ENCODE peak calls at places on chromosomes 6 and 20, in nine cellular contexts. One of them, this sample, is unnamed.

GRCh38 chr6:156775717-156776116 is 1.5 kb upstream of the ARID1B start:
- DNase-seq in natural killer cell treated with Interleukin-12 subunit alpha and Interleukin-12 subunit beta and Interleukin-15 and Interleukin-18, amount 100 ng/mL, for 72 hours: no peak
- DNase-seq in aorta: no peak
- DNase-seq in NCI-H345: no peak
- DNase-seq in H9: no peak
- DNase-seq in T-cell: no peak
- DNase-seq in NCI-H526: no peak
- DNase-seq in SJSA1: no peak
- DNase-seq in HTR-8/SVneo: no peak
- DNase-seq in this sample: no peak

GRCh38 chr20:42179768-42180167 is 561.6 kb upstream of the CHD6 start:
- DNase-seq in natural killer cell treated with Interleukin-12 subunit alpha and Interleukin-12 subunit beta and Interleukin-15 and Interleukin-18, amount 100 ng/mL, for 72 hours: no peak
- DNase-seq in aorta: no peak
- DNase-seq in NCI-H345: no peak
- DNase-seq in H9: peak; percentile 36
- DNase-seq in T-cell: no peak
- DNase-seq in NCI-H526: no peak
- DNase-seq in SJSA1: no peak
- DNase-seq in HTR-8/SVneo: no peak
- DNase-seq in this sample: peak; percentile 16

GRCh38 chr6:124073820-124074587 is 270.3 kb downstream of the NKAIN2 start:
- DNase-seq in natural killer cell treated with Interleukin-12 subunit alpha and Interleukin-12 subunit beta and Interleukin-15 and Interleukin-18, amount 100 ng/mL, for 72 hours: no peak
- DNase-seq in aorta: no peak
- DNase-seq in NCI-H345: no peak
- DNase-seq in H9: no peak
- DNase-seq in T-cell: no peak
- DNase-seq in NCI-H526: no peak
- DNase-seq in SJSA1: no peak
- DNase-seq in HTR-8/SVneo: no peak
- DNase-seq in this sample: no peak

GRCh38 chr20:10843161-10843711 is 169.4 kb upstream of the JAG1 start:
- DNase-seq in natural killer cell treated with Interleukin-12 subunit alpha and Interleukin-12 subunit beta and Interleukin-15 and Interleukin-18, amount 100 ng/mL, for 72 hours: no peak
- DNase-seq in aorta: no peak
- DNase-seq in NCI-H345: no peak
- DNase-seq in H9: no peak
- DNase-seq in T-cell: no peak
- DNase-seq in NCI-H526: no peak
- DNase-seq in SJSA1: no peak
- DNase-seq in HTR-8/SVneo: no peak
- DNase-seq in this sample: no peak

GRCh38 chr20:2524435-2525272 is 11.7 kb upstream of the TMC2 start:
- DNase-seq in natural killer cell treated with Interleukin-12 subunit alpha and Interleukin-12 subunit beta and Interleukin-15 and Interleukin-18, amount 100 ng/mL, for 72 hours: peak; percentile 90
- DNase-seq in aorta: peak; percentile 93
- DNase-seq in NCI-H345: peak; percentile 88
- DNase-seq in H9: peak; percentile 90
- DNase-seq in T-cell: peak; percentile 91
- DNase-seq in NCI-H526: peak; percentile 58
- DNase-seq in SJSA1: peak; percentile 84
- DNase-seq in HTR-8/SVneo: peak; percentile 82
- DNase-seq in this sample: peak; percentile 88

GRCh38 chr20:59825944-59826759 is 107.3 kb downstream of the SYCP2 start:
- DNase-seq in natural killer cell treated with Interleukin-12 subunit alpha and Interleukin-12 subunit beta and Interleukin-15 and Interleukin-18, amount 100 ng/mL, for 72 hours: no peak
- DNase-seq in aorta: no peak
- DNase-seq in NCI-H345: peak; percentile 73
- DNase-seq in H9: peak; percentile 19
- DNase-seq in T-cell: no peak
- DNase-seq in NCI-H526: peak; percentile 54
- DNase-seq in SJSA1: no peak
- DNase-seq in HTR-8/SVneo: no peak
- DNase-seq in this sample: no peak

GRCh38 chr6:27370391-27370790 is 18.2 kb upstream of the ZNF391 start:
- DNase-seq in natural killer cell treated with Interleukin-12 subunit alpha and Interleukin-12 subunit beta and Interleukin-15 and Interleukin-18, amount 100 ng/mL, for 72 hours: no peak
- DNase-seq in aorta: no peak
- DNase-seq in NCI-H345: no peak
- DNase-seq in H9: no peak
- DNase-seq in T-cell: no peak
- DNase-seq in NCI-H526: no peak
- DNase-seq in SJSA1: no peak
- DNase-seq in HTR-8/SVneo: no peak
- DNase-seq in this sample: no peak

GRCh38 chr6:121499666-121500065 is 64.2 kb downstream of the GJA1 start:
- DNase-seq in natural killer cell treated with Interleukin-12 subunit alpha and Interleukin-12 subunit beta and Interleukin-15 and Interleukin-18, amount 100 ng/mL, for 72 hours: no peak
- DNase-seq in aorta: no peak
- DNase-seq in NCI-H345: no peak
- DNase-seq in H9: no peak
- DNase-seq in T-cell: no peak
- DNase-seq in NCI-H526: no peak
- DNase-seq in SJSA1: no peak
- DNase-seq in HTR-8/SVneo: no peak
- DNase-seq in this sample: no peak

GRCh38 chr6:30238178-30238795 is 25.1 kb upstream of the TRIM26 start:
- DNase-seq in natural killer cell treated with Interleukin-12 subunit alpha and Interleukin-12 subunit beta and Interleukin-15 and Interleukin-18, amount 100 ng/mL, for 72 hours: no peak
- DNase-seq in aorta: no peak
- DNase-seq in NCI-H345: peak; percentile 8
- DNase-seq in H9: peak; percentile 38
- DNase-seq in T-cell: peak; percentile 21
- DNase-seq in NCI-H526: no peak
- DNase-seq in SJSA1: peak; percentile 20
- DNase-seq in HTR-8/SVneo: peak; percentile 65
- DNase-seq in this sample: peak; percentile 44

GRCh38 chr6:82017316-82017715 is 230.2 kb downstream of the IBTK start:
- DNase-seq in natural killer cell treated with Interleukin-12 subunit alpha and Interleukin-12 subunit beta and Interleukin-15 and Interleukin-18, amount 100 ng/mL, for 72 hours: no peak
- DNase-seq in aorta: peak; percentile 57
- DNase-seq in NCI-H345: no peak
- DNase-seq in H9: peak; percentile 45
- DNase-seq in T-cell: no peak
- DNase-seq in NCI-H526: no peak
- DNase-seq in SJSA1: peak; percentile 50
- DNase-seq in HTR-8/SVneo: peak; percentile 9
- DNase-seq in this sample: peak; percentile 43

GRCh38 chr6:5772634-5773230 is 234.0 kb downstream of the NRN1 start:
- DNase-seq in natural killer cell treated with Interleukin-12 subunit alpha and Interleukin-12 subunit beta and Interleukin-15 and Interleukin-18, amount 100 ng/mL, for 72 hours: no peak
- DNase-seq in aorta: no peak
- DNase-seq in NCI-H345: no peak
- DNase-seq in H9: no peak
- DNase-seq in T-cell: no peak
- DNase-seq in NCI-H526: no peak
- DNase-seq in SJSA1: no peak
- DNase-seq in HTR-8/SVneo: no peak
- DNase-seq in this sample: no peak

GRCh38 chr6:157982580-157983438 is 1.1 kb downstream of the SYNJ2 start:
- DNase-seq in natural killer cell treated with Interleukin-12 subunit alpha and Interleukin-12 subunit beta and Interleukin-15 and Interleukin-18, amount 100 ng/mL, for 72 hours: no peak
- DNase-seq in aorta: no peak
- DNase-seq in NCI-H345: no peak
- DNase-seq in H9: no peak
- DNase-seq in T-cell: no peak
- DNase-seq in NCI-H526: no peak
- DNase-seq in SJSA1: peak; percentile 23
- DNase-seq in HTR-8/SVneo: no peak
- DNase-seq in this sample: no peak

GRCh38 chr20:58511364-58511763 is 3.8 kb downstream of the APCDD1L start:
- DNase-seq in natural killer cell treated with Interleukin-12 subunit alpha and Interleukin-12 subunit beta and Interleukin-15 and Interleukin-18, amount 100 ng/mL, for 72 hours: no peak
- DNase-seq in aorta: no peak
- DNase-seq in NCI-H345: no peak
- DNase-seq in H9: no peak
- DNase-seq in T-cell: no peak
- DNase-seq in NCI-H526: no peak
- DNase-seq in SJSA1: peak; percentile 17
- DNase-seq in HTR-8/SVneo: peak; percentile 80
- DNase-seq in this sample: no peak

GRCh38 chr6:82169138-82169876 is 78.2 kb downstream of the IBTK start:
- DNase-seq in natural killer cell treated with Interleukin-12 subunit alpha and Interleukin-12 subunit beta and Interleukin-15 and Interleukin-18, amount 100 ng/mL, for 72 hours: no peak
- DNase-seq in aorta: no peak
- DNase-seq in NCI-H345: no peak
- DNase-seq in H9: no peak
- DNase-seq in T-cell: no peak
- DNase-seq in NCI-H526: no peak
- DNase-seq in SJSA1: no peak
- DNase-seq in HTR-8/SVneo: no peak
- DNase-seq in this sample: no peak

GRCh38 chr6:135537782-135538301 is 40.3 kb upstream of the AHI1 start:
- DNase-seq in natural killer cell treated with Interleukin-12 subunit alpha and Interleukin-12 subunit beta and Interleukin-15 and Interleukin-18, amount 100 ng/mL, for 72 hours: peak; percentile 64
- DNase-seq in aorta: no peak
- DNase-seq in NCI-H345: no peak
- DNase-seq in H9: no peak
- DNase-seq in T-cell: peak; percentile 9
- DNase-seq in NCI-H526: no peak
- DNase-seq in SJSA1: no peak
- DNase-seq in HTR-8/SVneo: peak; percentile 7
- DNase-seq in this sample: no peak

GRCh38 chr6:50663806-50664205 is 49.5 kb upstream of the TFAP2D start:
- DNase-seq in natural killer cell treated with Interleukin-12 subunit alpha and Interleukin-12 subunit beta and Interleukin-15 and Interleukin-18, amount 100 ng/mL, for 72 hours: no peak
- DNase-seq in aorta: no peak
- DNase-seq in NCI-H345: no peak
- DNase-seq in H9: no peak
- DNase-seq in T-cell: no peak
- DNase-seq in NCI-H526: no peak
- DNase-seq in SJSA1: no peak
- DNase-seq in HTR-8/SVneo: no peak
- DNase-seq in this sample: no peak

GRCh38 chr6:25138024-25138696 is 141.0 kb upstream of the CARMIL1 start:
- DNase-seq in natural killer cell treated with Interleukin-12 subunit alpha and Interleukin-12 subunit beta and Interleukin-15 and Interleukin-18, amount 100 ng/mL, for 72 hours: peak; percentile 89
- DNase-seq in aorta: peak; percentile 68
- DNase-seq in NCI-H345: no peak
- DNase-seq in H9: no peak
- DNase-seq in T-cell: peak; percentile 52
- DNase-seq in NCI-H526: no peak
- DNase-seq in SJSA1: peak; percentile 75
- DNase-seq in HTR-8/SVneo: peak; percentile 15
- DNase-seq in this sample: no peak

GRCh38 chr6:135066397-135066796 is 11.8 kb upstream of the HBS1L start:
- DNase-seq in natural killer cell treated with Interleukin-12 subunit alpha and Interleukin-12 subunit beta and Interleukin-15 and Interleukin-18, amount 100 ng/mL, for 72 hours: no peak
- DNase-seq in aorta: no peak
- DNase-seq in NCI-H345: no peak
- DNase-seq in H9: no peak
- DNase-seq in T-cell: no peak
- DNase-seq in NCI-H526: no peak
- DNase-seq in SJSA1: no peak
- DNase-seq in HTR-8/SVneo: no peak
- DNase-seq in this sample: no peak

This sample was measured in iPS-NIHi11.